ENCODE peak calls at places on chromosomes 12 and 14, in four cellular contexts. One of them, this sample, is unnamed.

GRCh38 chr12:120043421-120043820 is 54.4 kb downstream of the BICDL1 start:
- DNase-seq in transverse colon: no peak
- DNase-seq in stomach: no peak
- DNase-seq in ovary: no peak
- DNase-seq in this sample: no peak

GRCh38 chr12:106139422-106140141 is 828 bp upstream of the NUAK1 start:
- DNase-seq in ovary: peak; percentile 83
- DNase-seq in transverse colon: peak; percentile 76
- DNase-seq in stomach: peak; percentile 79
- DNase-seq in this sample: no peak

GRCh38 chr12:107079172-107080011 is 14.0 kb downstream of the CRY1 start:
- DNase-seq in stomach: no peak
- DNase-seq in transverse colon: no peak
- DNase-seq in ovary: no peak
- DNase-seq in this sample: no peak

GRCh38 chr14:73477618-73478266 is 13.0 kb upstream of the RIOX1 start:
- DNase-seq in transverse colon: no peak
- DNase-seq in ovary: no peak
- DNase-seq in stomach: no peak
- DNase-seq in this sample: no peak

GRCh38 chr14:55351111-55351510 is 60.5 kb downstream of the ATG14 start:
- DNase-seq in ovary: no peak
- DNase-seq in stomach: no peak
- DNase-seq in transverse colon: no peak
- DNase-seq in this sample: no peak

GRCh38 chr12:115216300-115216699 is 532.3 kb upstream of the TBX3 start:
- DNase-seq in stomach: no peak
- DNase-seq in transverse colon: no peak
- DNase-seq in ovary: no peak
- DNase-seq in this sample: no peak

GRCh38 chr12:108856428-108857157 is 790 bp downstream of the SSH1 start:
- DNase-seq in stomach: peak; percentile 83
- DNase-seq in ovary: peak; percentile 63
- DNase-seq in transverse colon: peak; percentile 81
- DNase-seq in this sample: peak; percentile 51

GRCh38 chr14:55579724-55580400 is at the start of gene KTN1:
- DNase-seq in stomach: peak; percentile 86
- DNase-seq in ovary: peak; percentile 86
- DNase-seq in transverse colon: peak; percentile 89
- DNase-seq in this sample: peak; percentile 94

GRCh38 chr12:77133566-77133965 is 68.2 kb upstream of the E2F7 start:
- DNase-seq in stomach: peak; percentile 34
- DNase-seq in transverse colon: peak; percentile 11
- DNase-seq in ovary: peak; percentile 51
- DNase-seq in this sample: no peak

GRCh38 chr12:20483776-20484175 is 115.4 kb downstream of the PDE3A start:
- DNase-seq in stomach: no peak
- DNase-seq in ovary: no peak
- DNase-seq in transverse colon: no peak
- DNase-seq in this sample: no peak

GRCh38 chr12:58455146-58455545 is 465.2 kb downstream of the LRIG3 start:
- DNase-seq in transverse colon: no peak
- DNase-seq in ovary: no peak
- DNase-seq in stomach: no peak
- DNase-seq in this sample: no peak

GRCh38 chr12:57270966-57271470 is 20.0 kb upstream of the STAC3 start:
- DNase-seq in ovary: no peak
- DNase-seq in stomach: no peak
- DNase-seq in transverse colon: no peak
- DNase-seq in this sample: no peak

GRCh38 chr12:59031313-59031712 is 111.0 kb upstream of the LRIG3 start:
- DNase-seq in transverse colon: no peak
- DNase-seq in ovary: no peak
- DNase-seq in stomach: no peak
- DNase-seq in this sample: no peak

GRCh38 chr14:106347890-106348755 is 821.7 kb downstream of the TMEM121 start:
- DNase-seq in transverse colon: no peak
- DNase-seq in ovary: no peak
- DNase-seq in stomach: no peak
- DNase-seq in this sample: no peak

GRCh38 chr12:53998900-53999236 is 1.1 kb upstream of the HOXC9 start:
- DNase-seq in transverse colon: no peak
- DNase-seq in ovary: no peak
- DNase-seq in stomach: no peak
- DNase-seq in this sample: no peak

GRCh38 chr14:34548472-34548981 is 9.0 kb upstream of the EAPP start:
- DNase-seq in stomach: no peak
- DNase-seq in transverse colon: no peak
- DNase-seq in ovary: peak; percentile 26
- DNase-seq in this sample: no peak

GRCh38 chr14:24051789-24052655 is at the start of gene CARMIL3:
- DNase-seq in transverse colon: peak; percentile 72
- DNase-seq in stomach: peak; percentile 70
- DNase-seq in ovary: peak; percentile 81
- DNase-seq in this sample: peak; percentile 97

GRCh38 chr14:90654831-90655276 is 161.4 kb downstream of the TTC7B start:
- DNase-seq in stomach: no peak
- DNase-seq in transverse colon: no peak
- DNase-seq in ovary: peak; percentile 79
- DNase-seq in this sample: no peak

GRCh38 chr12:110514363-110514762 is 12.2 kb downstream of the RAD9B start:
- DNase-seq in stomach: no peak
- DNase-seq in ovary: no peak
- DNase-seq in transverse colon: no peak
- DNase-seq in this sample: no peak

GRCh38 chr14:68655021-68655811 is 137.7 kb downstream of the ZFP36L1 start:
- DNase-seq in ovary: peak; percentile 77
- DNase-seq in stomach: no peak
- DNase-seq in transverse colon: no peak
- DNase-seq in this sample: peak; percentile 75

GRCh38 chr12:25041006-25041741 is 92.3 kb upstream of the BCAT1 start:
- DNase-seq in transverse colon: no peak
- DNase-seq in stomach: no peak
- DNase-seq in ovary: no peak
- DNase-seq in this sample: no peak

GRCh38 chr14:51396222-51396815 is 156.3 kb downstream of the TMX1 start:
- DNase-seq in transverse colon: peak; percentile 13
- DNase-seq in stomach: no peak
- DNase-seq in ovary: peak; percentile 51
- DNase-seq in this sample: no peak

GRCh38 chr14:71358209-71358931 is 451.1 kb downstream of the PCNX1 start:
- DNase-seq in ovary: no peak
- DNase-seq in transverse colon: no peak
- DNase-seq in stomach: no peak
- DNase-seq in this sample: no peak

GRCh38 chr14:47948981-47949380 is 273.6 kb upstream of the MDGA2 start:
- DNase-seq in ovary: no peak
- DNase-seq in stomach: no peak
- DNase-seq in transverse colon: no peak
- DNase-seq in this sample: peak; percentile 0

GRCh38 chr12:49537231-49537708 is 1.6 kb upstream of the KCNH3 start:
- DNase-seq in ovary: no peak
- DNase-seq in stomach: peak; percentile 22
- DNase-seq in transverse colon: no peak
- DNase-seq in this sample: no peak

GRCh38 chr12:54217774-54218221 is 29.0 kb upstream of the SMUG1 start:
- DNase-seq in stomach: peak; percentile 32
- DNase-seq in transverse colon: peak; percentile 55
- DNase-seq in ovary: peak; percentile 74
- DNase-seq in this sample: no peak

GRCh38 chr12:79567164-79567563 is 123.6 kb downstream of the PAWR start:
- DNase-seq in stomach: no peak
- DNase-seq in transverse colon: no peak
- DNase-seq in ovary: no peak
- DNase-seq in this sample: no peak

GRCh38 chr14:70714055-70714550 is 72.4 kb downstream of the TTC9 start:
- DNase-seq in transverse colon: peak; percentile 14
- DNase-seq in ovary: no peak
- DNase-seq in stomach: peak; percentile 47
- DNase-seq in this sample: peak; percentile 50

GRCh38 chr14:59249029-59249428 is 60.6 kb downstream of the DAAM1 start:
- DNase-seq in transverse colon: no peak
- DNase-seq in stomach: no peak
- DNase-seq in ovary: no peak
- DNase-seq in this sample: no peak

GRCh38 chr12:3724096-3724805 is 28.7 kb downstream of the CRACR2A start:
- DNase-seq in transverse colon: peak; percentile 36
- DNase-seq in ovary: no peak
- DNase-seq in stomach: no peak
- DNase-seq in this sample: no peak

GRCh38 chr14:91228112-91229004 is 16.1 kb downstream of the GPR68 start:
- DNase-seq in ovary: no peak
- DNase-seq in stomach: no peak
- DNase-seq in transverse colon: no peak
- DNase-seq in this sample: no peak

GRCh38 chr14:77045570-77045890 is 17.0 kb upstream of the IRF2BPL start:
- DNase-seq in ovary: peak; percentile 48
- DNase-seq in stomach: peak; percentile 81
- DNase-seq in transverse colon: peak; percentile 69
- DNase-seq in this sample: no peak

GRCh38 chr12:16531623-16532022 is 74.3 kb downstream of the LMO3 start:
- DNase-seq in ovary: no peak
- DNase-seq in transverse colon: peak; percentile 8
- DNase-seq in stomach: peak; percentile 36
- DNase-seq in this sample: peak; percentile 4

GRCh38 chr12:113222730-113223531 is 1.7 kb downstream of the TPCN1 start:
- DNase-seq in ovary: peak; percentile 69
- DNase-seq in transverse colon: peak; percentile 84
- DNase-seq in stomach: peak; percentile 74
- DNase-seq in this sample: no peak

DNA sequence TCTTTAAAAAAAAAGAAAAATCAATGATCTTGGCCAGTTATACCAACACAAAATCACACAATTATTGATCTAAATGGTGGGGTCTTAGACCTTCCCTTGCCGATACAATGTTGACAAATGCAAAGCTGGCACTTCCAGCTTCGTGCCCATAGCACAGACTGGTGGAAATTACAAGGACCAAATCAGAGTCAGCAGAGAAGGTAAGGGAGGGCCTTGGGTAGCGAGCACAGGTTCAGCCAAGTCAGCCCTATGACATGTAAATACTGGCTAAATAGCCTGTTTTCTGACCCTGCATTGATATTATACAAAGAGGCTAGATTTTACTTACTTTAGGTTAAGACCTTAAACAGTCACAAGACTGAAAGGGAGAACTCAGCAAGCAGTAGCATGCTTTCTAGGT is 30.3 kb upstream of the WDR89 start:
- DNase-seq in stomach: no peak
- DNase-seq in ovary: no peak
- DNase-seq in transverse colon: no peak
- DNase-seq in this sample: no peak
- TF ChIP-seq EP300 in stomach: no peak
- TF ChIP-seq EP300 in ovary: no peak
- TF ChIP-seq EP300 in transverse colon: no peak
- TF ChIP-seq EP300 in this sample: no peak

GRCh38 chr12:47098099-47098498 is 18.3 kb upstream of the AMIGO2 start:
- DNase-seq in transverse colon: no peak
- DNase-seq in stomach: no peak
- DNase-seq in ovary: no peak
- DNase-seq in this sample: no peak

GRCh38 chr12:47095446-47096236 is 15.9 kb upstream of the AMIGO2 start:
- DNase-seq in stomach: no peak
- DNase-seq in transverse colon: no peak
- DNase-seq in ovary: no peak
- DNase-seq in this sample: no peak

GRCh38 chr12:47094804-47095203 is 15.0 kb upstream of the AMIGO2 start:
- DNase-seq in transverse colon: no peak
- DNase-seq in stomach: no peak
- DNase-seq in ovary: no peak
- DNase-seq in this sample: no peak

GRCh38 chr12:47100146-47100545 is 20.4 kb upstream of the AMIGO2 start:
- DNase-seq in stomach: no peak
- DNase-seq in ovary: no peak
- DNase-seq in transverse colon: no peak
- DNase-seq in this sample: no peak

GRCh38 chr12:47097276-47097896 is 17.6 kb upstream of the AMIGO2 start:
- DNase-seq in stomach: no peak
- DNase-seq in transverse colon: no peak
- DNase-seq in ovary: no peak
- DNase-seq in this sample: no peak
- TF ChIP-seq EP300 in stomach: no peak
- TF ChIP-seq EP300 in transverse colon: no peak
- TF ChIP-seq EP300 in ovary: no peak
- TF ChIP-seq EP300 in this sample: no peak

GRCh38 chr14:64954491-64955240 is 12.1 kb upstream of the GPX2 start:
- DNase-seq in stomach: no peak
- DNase-seq in transverse colon: no peak
- DNase-seq in ovary: no peak
- DNase-seq in this sample: no peak
- TF ChIP-seq EP300 in stomach: no peak
- TF ChIP-seq EP300 in transverse colon: no peak
- TF ChIP-seq EP300 in ovary: no peak
- TF ChIP-seq EP300 in this sample: no peak

GRCh38 chr12:48352157-48352775 is 1.5 kb upstream of the ZNF641 start:
- DNase-seq in ovary: no peak
- DNase-seq in transverse colon: no peak
- DNase-seq in stomach: no peak
- DNase-seq in this sample: no peak
- TF ChIP-seq EP300 in ovary: no peak
- TF ChIP-seq EP300 in transverse colon: no peak
- TF ChIP-seq EP300 in stomach: no peak
- TF ChIP-seq EP300 in this sample: no peak

DNA sequence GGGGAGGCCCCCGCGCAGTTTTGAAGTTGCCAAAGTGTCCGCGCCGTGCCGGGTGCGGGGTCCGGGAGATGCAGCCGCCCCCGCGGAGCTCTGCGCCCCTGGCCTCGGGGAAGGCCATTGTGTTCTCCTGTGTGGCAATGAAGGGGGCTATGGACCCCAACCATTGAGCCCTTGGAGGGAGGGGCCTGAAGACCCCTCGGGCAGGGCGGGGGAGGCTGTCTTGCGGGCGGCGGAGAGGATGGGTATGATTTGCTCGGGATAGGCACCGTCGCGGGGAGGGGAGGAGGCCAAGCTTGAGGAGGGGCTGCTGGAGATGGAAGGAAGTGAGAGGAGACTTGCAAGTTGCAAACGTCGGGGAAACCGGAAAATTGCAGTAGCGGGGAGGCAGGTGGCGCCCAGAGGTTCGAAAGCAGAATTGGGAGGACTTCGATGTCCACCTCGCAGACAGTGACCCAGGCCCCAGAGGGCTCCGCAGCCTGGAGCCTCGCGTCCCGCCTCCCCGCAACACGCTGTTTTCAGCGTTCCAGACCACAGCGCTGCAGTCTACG is 25.4 kb downstream of the BCL11B start:
- DNase-seq in stomach: no peak
- DNase-seq in transverse colon: no peak
- DNase-seq in ovary: no peak
- DNase-seq in this sample: no peak
- TF ChIP-seq EP300 in stomach: no peak
- TF ChIP-seq EP300 in transverse colon: no peak
- TF ChIP-seq EP300 in ovary: no peak
- TF ChIP-seq EP300 in this sample: no peak

This sample was measured in SK-N-SH.